ENCODE peak calls at places on chromosome 21, in seven cellular contexts. H is HCT116, N is SK-N-SH, T is K562, J is H1, M is HepG2, W is GM12878. B is an unnamed sample.
A peak's percentile ranks its signal among the peaks of the same experiment; 100 is the strongest.

GRCh38 chr21:35274090-35274489 is 225.0 kb upstream of the RUNX1 start:
- DNase-seq in H (no peak), W (no peak), M (no peak), J (no peak), T (no peak), N (no peak), B (no peak)

GRCh38 chr21:39153373-39153772 is 29.9 kb downstream of the PSMG1 start:
- DNase-seq in T (peak; percentile 56), W (no peak), J (no peak), N (peak; percentile 44), H (no peak), M (no peak), B (no peak)

GRCh38 chr21:31509108-31510017 is 150.1 kb upstream of the SOD1 start:
- DNase-seq in H (peak; percentile 67), N (no peak), M (peak; percentile 18), T (peak; percentile 83), J (peak; percentile 85), W (peak; percentile 41), B (no peak)

GRCh38 chr21:38440746-38441145 is 57.5 kb downstream of the ERG start:
- DNase-seq in W (no peak), H (no peak), T (peak; percentile 44), J (no peak), M (peak; percentile 18), N (no peak), B (no peak)

GRCh38 chr21:31731112-31731801 is 661 bp downstream of the SCAF4 start:
- DNase-seq in M (peak; percentile 68), N (peak; percentile 85), W (no peak), T (peak; percentile 74), J (peak; percentile 71), H (no peak), B (peak; percentile 38)

GRCh38 chr21:31173881-31174555 is 135.7 kb upstream of the KRTAP19-8 start:
- DNase-seq in N (peak; percentile 76), M (no peak), W (no peak), H (no peak), J (no peak), T (no peak), B (no peak)

GRCh38 chr21:21003701-21004100 is 5.5 kb downstream of the NCAM2 start:
- DNase-seq in T (peak; percentile 31), N (peak; percentile 31), J (no peak), H (peak; percentile 6), M (peak; percentile 29), W (no peak), B (peak; percentile 82)

GRCh38 chr21:15966216-15966615 is 236.4 kb downstream of the USP25 start:
- DNase-seq in M (no peak), T (no peak), N (peak; percentile 27), J (no peak), W (no peak), H (no peak), B (no peak)

GRCh38 chr21:32412162-32412997 is at the start of gene EVA1C:
- DNase-seq in W (no peak), M (no peak), T (no peak), H (no peak), N (peak; percentile 82), J (peak; percentile 79), B (peak; percentile 51)

GRCh38 chr21:38343691-38344090 is 86.9 kb downstream of the KCNJ15 start:
- DNase-seq in W (no peak), J (no peak), T (no peak), N (no peak), M (no peak), H (no peak), B (no peak)

GRCh38 chr21:38956791-38957571 is 151.3 kb downstream of the ETS2 start:
- DNase-seq in J (no peak), T (peak; percentile 27), M (no peak), H (no peak), N (no peak), W (no peak), B (no peak)

GRCh38 chr21:31346256-31346821 is 2.3 kb upstream of the TIAM1 start:
- DNase-seq in T (no peak), J (no peak), H (no peak), N (no peak), W (no peak), M (no peak), B (no peak)

GRCh38 chr21:31538821-31539220 is 120.7 kb upstream of the SOD1 start:
- DNase-seq in H (no peak), W (no peak), T (no peak), M (no peak), N (no peak), J (no peak), B (no peak)

GRCh38 chr21:40335689-40336088 is 468.5 kb downstream of the PCP4 start:
- DNase-seq in W (no peak), H (no peak), J (no peak), M (no peak), N (no peak), T (no peak), B (peak; percentile 88)

GRCh38 chr21:39048574-39048973 is 134.7 kb downstream of the PSMG1 start:
- DNase-seq in T (no peak), M (no peak), N (no peak), J (no peak), H (no peak), W (no peak), B (no peak)

GRCh38 chr21:43766734-43767497 is 9.2 kb downstream of the CSTB start:
- DNase-seq in J (no peak), H (no peak), W (no peak), T (no peak), N (no peak), M (no peak), B (no peak)

GRCh38 chr21:26550357-26550756 is 22.7 kb downstream of the CYYR1 start:
- DNase-seq in T (no peak), J (no peak), M (no peak), H (no peak), W (no peak), N (no peak), B (no peak)

GRCh38 chr21:41560701-41561158 is 52.8 kb upstream of the TMPRSS2 start:
- DNase-seq in T (no peak), W (no peak), M (no peak), J (no peak), H (no peak), N (no peak), B (no peak)

DNA sequence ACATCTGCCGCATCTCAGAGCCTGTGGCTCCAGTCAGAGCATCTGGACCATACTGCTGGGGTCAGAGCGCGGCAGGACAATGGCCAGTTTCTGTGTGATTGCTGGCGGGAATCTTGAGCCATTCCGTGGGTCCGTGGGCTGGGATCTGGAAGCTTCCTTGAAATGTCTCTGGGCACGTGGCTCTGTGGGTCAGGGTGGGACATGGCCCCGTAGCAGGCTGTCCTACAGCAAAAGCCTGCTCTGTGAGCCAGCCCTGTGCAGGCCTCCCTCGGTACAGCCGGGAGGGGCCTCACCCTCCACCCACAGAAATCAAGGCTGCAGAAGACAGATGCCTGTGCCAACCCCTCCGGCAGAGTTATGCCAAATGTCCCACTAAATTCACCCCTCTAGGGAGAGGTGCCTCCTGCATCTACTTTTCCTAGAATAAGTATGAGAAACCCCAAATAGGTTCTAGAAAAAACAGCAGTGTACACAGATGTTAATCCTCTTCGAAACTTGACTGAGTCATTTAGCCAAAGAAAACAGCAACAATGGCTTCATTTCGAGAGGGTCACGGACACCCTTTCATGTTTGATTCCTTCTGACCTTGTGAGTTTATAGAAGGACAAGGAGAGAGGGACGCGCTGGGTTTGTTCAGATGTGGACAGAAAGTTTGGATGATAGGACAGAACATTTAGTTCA is 27.8 kb downstream of the COL18A1 start:
- DNase-seq in W (no peak), M (peak; percentile 79), N (no peak), H (no peak), T (no peak), J (no peak), B (no peak)
- TF ChIP-seq JUND in W (no peak), M (peak; percentile 66), N (no peak), H (no peak), T (no peak), J (no peak), B (no peak)

GRCh38 chr21:17987328-17987727 is 168.2 kb upstream of the C21orf91 start:
- DNase-seq in W (no peak), J (no peak), T (no peak), H (no peak), N (no peak), M (no peak), B (no peak)

GRCh38 chr21:17989780-17990179 is 170.6 kb upstream of the C21orf91 start:
- DNase-seq in J (no peak), H (no peak), T (no peak), M (no peak), W (no peak), N (no peak), B (no peak)

GRCh38 chr21:17988038-17988437 is 168.9 kb upstream of the C21orf91 start:
- DNase-seq in W (no peak), J (no peak), N (no peak), T (no peak), M (no peak), H (no peak), B (no peak)
- TF ChIP-seq JUND in W (no peak), J (no peak), N (no peak), T (no peak), M (no peak), H (no peak), B (no peak)

GRCh38 chr21:25107708-25108107 is 499.6 kb downstream of the MRPL39 start:
- DNase-seq in T (no peak), W (no peak), J (no peak), M (no peak), H (no peak), N (no peak), B (no peak)
- TF ChIP-seq JUND in T (no peak), W (no peak), J (no peak), M (no peak), H (no peak), N (peak; percentile 100), B (no peak)

GRCh38 chr21:34071683-34072082 is 1.7 kb upstream of the MRPS6 start:
- DNase-seq in J (no peak), N (no peak), W (no peak), T (no peak), H (no peak), M (peak; percentile 58), B (no peak)
- TF ChIP-seq JUND in J (no peak), N (no peak), W (no peak), T (no peak), H (no peak), M (no peak), B (no peak)

GRCh38 chr21:28311776-28312175 is 680.9 kb downstream of the LTN1 start:
- DNase-seq in W (no peak), H (no peak), J (no peak), N (no peak), T (no peak), M (no peak), B (no peak)
- TF ChIP-seq JUND in W (no peak), H (no peak), J (no peak), N (no peak), T (no peak), M (no peak), B (no peak)

DNA sequence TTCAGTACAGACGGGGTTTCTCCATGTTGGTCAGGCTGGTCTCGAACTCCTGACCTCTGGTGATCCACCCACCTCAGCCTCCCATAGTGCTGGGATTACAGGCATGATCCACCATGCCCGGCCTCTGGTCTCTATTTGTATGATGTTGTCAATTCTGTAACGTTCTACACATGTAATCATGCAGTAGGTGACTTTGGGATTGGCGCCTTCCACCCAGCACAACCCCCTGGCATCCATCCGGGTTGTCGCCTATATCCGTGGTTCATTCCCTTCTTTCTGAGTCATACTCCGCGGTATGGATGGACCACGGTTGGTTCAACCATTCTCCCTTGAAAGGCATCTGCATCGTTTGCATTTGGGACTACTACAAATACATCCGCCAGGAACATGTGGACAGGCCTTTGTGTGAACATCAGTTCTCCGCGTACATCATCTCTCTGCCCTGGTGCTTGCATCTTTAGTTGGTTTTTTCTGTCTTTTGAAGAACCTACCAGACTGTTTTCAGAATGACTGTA is 72.1 kb downstream of the PDE9A start:
- DNase-seq in N (no peak), H (no peak), J (no peak), M (no peak), W (no peak), T (no peak), B (no peak)
- TF ChIP-seq JUND in N (no peak), H (no peak), J (no peak), M (no peak), W (no peak), T (no peak), B (no peak)

B was measured in T47D.